ENCODE peak calls at places on chromosomes 7 and 10, in ten cellular contexts. One of them, this sample, is unnamed.

GRCh38 chr7:150572496-150572895 is 5.3 kb downstream of the GIMAP4 start:
- DNase-seq in AML-193: no peak
- DNase-seq in astrocyte of the hippocampus: no peak
- DNase-seq in nephron progenitor cell: no peak
- DNase-seq in adrenal gland: no peak
- DNase-seq in HTR-8/SVneo: no peak
- DNase-seq in naive thymus-derived CD8-positive, alpha-beta T cell: no peak
- DNase-seq in hypothalamus: no peak
- DNase-seq in EL: no peak
- DNase-seq in NAMALWA: no peak
- DNase-seq in this sample: no peak

GRCh38 chr10:67666416-67667043 is 29.5 kb downstream of the CTNNA3 start:
- DNase-seq in NAMALWA: peak; percentile 63
- DNase-seq in EL: peak; percentile 21
- DNase-seq in hypothalamus: no peak
- DNase-seq in astrocyte of the hippocampus: peak; percentile 29
- DNase-seq in AML-193: peak; percentile 46
- DNase-seq in naive thymus-derived CD8-positive, alpha-beta T cell: peak; percentile 29
- DNase-seq in adrenal gland: no peak
- DNase-seq in HTR-8/SVneo: peak; percentile 32
- DNase-seq in nephron progenitor cell: no peak
- DNase-seq in this sample: peak; percentile 36

GRCh38 chr7:16564023-16564380 is 37.4 kb downstream of the LRRC72 start:
- DNase-seq in astrocyte of the hippocampus: no peak
- DNase-seq in AML-193: no peak
- DNase-seq in hypothalamus: no peak
- DNase-seq in adrenal gland: no peak
- DNase-seq in NAMALWA: peak; percentile 16
- DNase-seq in naive thymus-derived CD8-positive, alpha-beta T cell: no peak
- DNase-seq in nephron progenitor cell: no peak
- DNase-seq in HTR-8/SVneo: no peak
- DNase-seq in EL: no peak
- DNase-seq in this sample: no peak

GRCh38 chr7:94296886-94297285 is 97.8 kb upstream of the COL1A2 start:
- DNase-seq in astrocyte of the hippocampus: no peak
- DNase-seq in nephron progenitor cell: no peak
- DNase-seq in NAMALWA: no peak
- DNase-seq in naive thymus-derived CD8-positive, alpha-beta T cell: no peak
- DNase-seq in EL: peak; percentile 28
- DNase-seq in adrenal gland: no peak
- DNase-seq in hypothalamus: no peak
- DNase-seq in HTR-8/SVneo: no peak
- DNase-seq in AML-193: no peak
- DNase-seq in this sample: no peak

GRCh38 chr10:30637881-30638467 is 8.4 kb upstream of the LYZL2 start:
- DNase-seq in naive thymus-derived CD8-positive, alpha-beta T cell: no peak
- DNase-seq in hypothalamus: no peak
- DNase-seq in adrenal gland: peak; percentile 35
- DNase-seq in nephron progenitor cell: no peak
- DNase-seq in EL: peak; percentile 89
- DNase-seq in NAMALWA: no peak
- DNase-seq in AML-193: no peak
- DNase-seq in HTR-8/SVneo: peak; percentile 76
- DNase-seq in astrocyte of the hippocampus: peak; percentile 92
- DNase-seq in this sample: no peak

GRCh38 chr7:25852249-25852994 is 299.6 kb upstream of the NFE2L3 start:
- DNase-seq in EL: peak; percentile 18
- DNase-seq in HTR-8/SVneo: no peak
- DNase-seq in nephron progenitor cell: peak; percentile 86
- DNase-seq in NAMALWA: no peak
- DNase-seq in naive thymus-derived CD8-positive, alpha-beta T cell: no peak
- DNase-seq in hypothalamus: no peak
- DNase-seq in astrocyte of the hippocampus: no peak
- DNase-seq in adrenal gland: no peak
- DNase-seq in AML-193: no peak
- DNase-seq in this sample: peak; percentile 94

GRCh38 chr10:69994262-69994661 is 58.4 kb upstream of the MACROH2A2 start:
- DNase-seq in EL: peak; percentile 48
- DNase-seq in astrocyte of the hippocampus: peak; percentile 23
- DNase-seq in HTR-8/SVneo: peak; percentile 68
- DNase-seq in adrenal gland: peak; percentile 26
- DNase-seq in hypothalamus: peak; percentile 10
- DNase-seq in AML-193: peak; percentile 50
- DNase-seq in nephron progenitor cell: no peak
- DNase-seq in naive thymus-derived CD8-positive, alpha-beta T cell: peak; percentile 2
- DNase-seq in NAMALWA: peak; percentile 76
- DNase-seq in this sample: peak; percentile 50

GRCh38 chr7:147478751-147479150 is 1111.8 kb upstream of the C7orf33 start:
- DNase-seq in nephron progenitor cell: peak; percentile 15
- DNase-seq in HTR-8/SVneo: no peak
- DNase-seq in EL: no peak
- DNase-seq in AML-193: no peak
- DNase-seq in naive thymus-derived CD8-positive, alpha-beta T cell: no peak
- DNase-seq in astrocyte of the hippocampus: no peak
- DNase-seq in adrenal gland: no peak
- DNase-seq in NAMALWA: no peak
- DNase-seq in hypothalamus: no peak
- DNase-seq in this sample: peak; percentile 94

GRCh38 chr7:123633553-123633952 is 22.1 kb upstream of the LMOD2 start:
- DNase-seq in HTR-8/SVneo: peak; percentile 13
- DNase-seq in astrocyte of the hippocampus: peak; percentile 17
- DNase-seq in nephron progenitor cell: no peak
- DNase-seq in adrenal gland: no peak
- DNase-seq in AML-193: no peak
- DNase-seq in NAMALWA: no peak
- DNase-seq in EL: peak; percentile 81
- DNase-seq in hypothalamus: no peak
- DNase-seq in naive thymus-derived CD8-positive, alpha-beta T cell: no peak
- DNase-seq in this sample: no peak

GRCh38 chr7:125495997-125496396 is 566.4 kb upstream of the POT1 start:
- DNase-seq in nephron progenitor cell: no peak
- DNase-seq in AML-193: no peak
- DNase-seq in NAMALWA: no peak
- DNase-seq in adrenal gland: no peak
- DNase-seq in HTR-8/SVneo: no peak
- DNase-seq in EL: no peak
- DNase-seq in astrocyte of the hippocampus: no peak
- DNase-seq in naive thymus-derived CD8-positive, alpha-beta T cell: no peak
- DNase-seq in hypothalamus: no peak
- DNase-seq in this sample: no peak

GRCh38 chr10:133189726-133190125 is 29.7 kb downstream of the KNDC1 start:
- DNase-seq in hypothalamus: no peak
- DNase-seq in adrenal gland: no peak
- DNase-seq in HTR-8/SVneo: no peak
- DNase-seq in astrocyte of the hippocampus: no peak
- DNase-seq in NAMALWA: no peak
- DNase-seq in naive thymus-derived CD8-positive, alpha-beta T cell: no peak
- DNase-seq in EL: no peak
- DNase-seq in nephron progenitor cell: no peak
- DNase-seq in AML-193: no peak
- DNase-seq in this sample: no peak

GRCh38 chr7:157628456-157628855 is 291.7 kb downstream of the DNAJB6 start:
- DNase-seq in adrenal gland: no peak
- DNase-seq in AML-193: no peak
- DNase-seq in naive thymus-derived CD8-positive, alpha-beta T cell: no peak
- DNase-seq in nephron progenitor cell: no peak
- DNase-seq in HTR-8/SVneo: no peak
- DNase-seq in astrocyte of the hippocampus: no peak
- DNase-seq in hypothalamus: no peak
- DNase-seq in EL: no peak
- DNase-seq in NAMALWA: no peak
- DNase-seq in this sample: no peak

GRCh38 chr10:125035136-125035535 is 93.2 kb downstream of the ZRANB1 start:
- DNase-seq in hypothalamus: no peak
- DNase-seq in nephron progenitor cell: no peak
- DNase-seq in astrocyte of the hippocampus: peak; percentile 93
- DNase-seq in NAMALWA: no peak
- DNase-seq in AML-193: no peak
- DNase-seq in HTR-8/SVneo: peak; percentile 57
- DNase-seq in EL: peak; percentile 96
- DNase-seq in naive thymus-derived CD8-positive, alpha-beta T cell: no peak
- DNase-seq in adrenal gland: no peak
- DNase-seq in this sample: peak; percentile 69

GRCh38 chr10:26251925-26252324 is 35.4 kb downstream of the GAD2 start:
- DNase-seq in astrocyte of the hippocampus: no peak
- DNase-seq in adrenal gland: no peak
- DNase-seq in EL: no peak
- DNase-seq in hypothalamus: no peak
- DNase-seq in AML-193: no peak
- DNase-seq in HTR-8/SVneo: no peak
- DNase-seq in NAMALWA: no peak
- DNase-seq in nephron progenitor cell: no peak
- DNase-seq in naive thymus-derived CD8-positive, alpha-beta T cell: no peak
- DNase-seq in this sample: no peak

GRCh38 chr10:71985542-71986250 is 21.5 kb downstream of the CHST3 start:
- DNase-seq in NAMALWA: no peak
- DNase-seq in astrocyte of the hippocampus: peak; percentile 67
- DNase-seq in AML-193: no peak
- DNase-seq in adrenal gland: no peak
- DNase-seq in naive thymus-derived CD8-positive, alpha-beta T cell: no peak
- DNase-seq in HTR-8/SVneo: no peak
- DNase-seq in nephron progenitor cell: no peak
- DNase-seq in EL: peak; percentile 56
- DNase-seq in hypothalamus: no peak
- DNase-seq in this sample: no peak

GRCh38 chr7:35720032-35720431 is 25.1 kb upstream of the HERPUD2 start:
- DNase-seq in hypothalamus: no peak
- DNase-seq in AML-193: no peak
- DNase-seq in NAMALWA: no peak
- DNase-seq in nephron progenitor cell: no peak
- DNase-seq in naive thymus-derived CD8-positive, alpha-beta T cell: no peak
- DNase-seq in EL: no peak
- DNase-seq in astrocyte of the hippocampus: no peak
- DNase-seq in adrenal gland: no peak
- DNase-seq in HTR-8/SVneo: no peak
- DNase-seq in this sample: no peak

GRCh38 chr10:79069325-79070090 is 742 bp downstream of the ZMIZ1 start:
- DNase-seq in astrocyte of the hippocampus: peak; percentile 75
- DNase-seq in EL: peak; percentile 53
- DNase-seq in nephron progenitor cell: peak; percentile 55
- DNase-seq in naive thymus-derived CD8-positive, alpha-beta T cell: peak; percentile 48
- DNase-seq in HTR-8/SVneo: no peak
- DNase-seq in adrenal gland: peak; percentile 55
- DNase-seq in NAMALWA: peak; percentile 23
- DNase-seq in AML-193: peak; percentile 16
- DNase-seq in hypothalamus: no peak
- DNase-seq in this sample: peak; percentile 83

GRCh38 chr7:6628045-6628444 is 9.1 kb upstream of the ZNF316 start:
- DNase-seq in astrocyte of the hippocampus: no peak
- DNase-seq in NAMALWA: no peak
- DNase-seq in AML-193: no peak
- DNase-seq in adrenal gland: no peak
- DNase-seq in EL: no peak
- DNase-seq in nephron progenitor cell: no peak
- DNase-seq in HTR-8/SVneo: no peak
- DNase-seq in hypothalamus: no peak
- DNase-seq in naive thymus-derived CD8-positive, alpha-beta T cell: no peak
- DNase-seq in this sample: peak; percentile 48

GRCh38 chr7:44587843-44588711 is 6.0 kb upstream of the TMED4 start:
- DNase-seq in naive thymus-derived CD8-positive, alpha-beta T cell: peak; percentile 65
- DNase-seq in nephron progenitor cell: no peak
- DNase-seq in astrocyte of the hippocampus: peak; percentile 67
- DNase-seq in NAMALWA: peak; percentile 91
- DNase-seq in EL: peak; percentile 62
- DNase-seq in hypothalamus: no peak
- DNase-seq in adrenal gland: peak; percentile 64
- DNase-seq in AML-193: peak; percentile 79
- DNase-seq in HTR-8/SVneo: no peak
- DNase-seq in this sample: peak; percentile 60

GRCh38 chr10:60901561-60902235 is 42.3 kb downstream of the RHOBTB1 start:
- DNase-seq in nephron progenitor cell: no peak
- DNase-seq in EL: no peak
- DNase-seq in AML-193: no peak
- DNase-seq in astrocyte of the hippocampus: peak; percentile 40
- DNase-seq in HTR-8/SVneo: no peak
- DNase-seq in hypothalamus: peak; percentile 42
- DNase-seq in naive thymus-derived CD8-positive, alpha-beta T cell: no peak
- DNase-seq in NAMALWA: no peak
- DNase-seq in adrenal gland: peak; percentile 92
- DNase-seq in this sample: no peak

GRCh38 chr7:24741691-24742639 is 15.3 kb downstream of the GSDME start:
- DNase-seq in AML-193: no peak
- DNase-seq in astrocyte of the hippocampus: peak; percentile 81
- DNase-seq in hypothalamus: no peak
- DNase-seq in EL: peak; percentile 99
- DNase-seq in naive thymus-derived CD8-positive, alpha-beta T cell: no peak
- DNase-seq in NAMALWA: no peak
- DNase-seq in HTR-8/SVneo: peak; percentile 82
- DNase-seq in nephron progenitor cell: no peak
- DNase-seq in adrenal gland: no peak
- DNase-seq in this sample: no peak

GRCh38 chr7:65798111-65799075 is 74.5 kb upstream of the VKORC1L1 start:
- DNase-seq in adrenal gland: no peak
- DNase-seq in EL: peak; percentile 70
- DNase-seq in NAMALWA: no peak
- DNase-seq in nephron progenitor cell: no peak
- DNase-seq in AML-193: peak; percentile 1
- DNase-seq in hypothalamus: no peak
- DNase-seq in astrocyte of the hippocampus: peak; percentile 78
- DNase-seq in HTR-8/SVneo: no peak
- DNase-seq in naive thymus-derived CD8-positive, alpha-beta T cell: no peak
- DNase-seq in this sample: no peak

This sample was measured in left kidney.